ENCODE peak calls at places on chromosomes 16 and 17, in seven cellular contexts. K is AG04450; O is effector memory CD8-positive, alpha-beta T cell; Y is NCI-H2081; A is activated T-helper 1 cell treated with Interleukin-2 at 50 U/mL for 16 hours; S is mucosa of gallbladder; R is activated gamma-delta T cell treated with anti-CD3 and anti-CD28 coated beads, Interleukin-2, amount 50 U/mL, for 16 hours. Q is an unnamed sample.

GRCh38 chr17:7438050-7438614 is 1.2 kb upstream of the FGF11 start:
- DNase-seq in Y (no peak), O (no peak), K (no peak), S (peak; percentile 53), R (no peak), A (no peak), Q (peak; percentile 41)

GRCh38 chr17:72618018-72618509 is 474.4 kb downstream of the SLC39A11 start:
- DNase-seq in S (peak; percentile 89), O (no peak), R (no peak), K (no peak), A (peak; percentile 2), Y (no peak), Q (peak; percentile 61)

GRCh38 chr17:16516594-16517018 is 24.6 kb upstream of the LRRC75A start:
- DNase-seq in O (no peak), K (peak; percentile 29), Y (no peak), R (no peak), A (no peak), S (peak; percentile 16), Q (peak; percentile 65)

GRCh38 chr17:75635610-75636202 is 2.5 kb downstream of the SMIM5 start:
- DNase-seq in S (peak; percentile 72), Y (no peak), R (no peak), K (no peak), O (no peak), A (no peak), Q (no peak)

GRCh38 chr16:48531011-48531962 is 78.7 kb downstream of the N4BP1 start:
- DNase-seq in K (peak; percentile 4), O (no peak), R (no peak), A (no peak), Y (no peak), S (no peak), Q (no peak)

GRCh38 chr16:7449808-7450207 is 117.2 kb downstream of the RBFOX1 start:
- DNase-seq in S (no peak), R (no peak), O (no peak), Y (no peak), K (no peak), A (no peak), Q (no peak)

GRCh38 chr17:30829022-30829421 is 2.7 kb upstream of the ATAD5 start:
- DNase-seq in R (no peak), Y (no peak), S (no peak), O (no peak), K (no peak), A (no peak), Q (no peak)

GRCh38 chr16:31528726-31529397 is 1.2 kb downstream of the AHSP start:
- DNase-seq in K (no peak), R (no peak), A (no peak), S (no peak), Y (no peak), O (no peak), Q (no peak)

GRCh38 chr16:19304670-19305240 is 19.2 kb downstream of the CLEC19A start:
- DNase-seq in Y (no peak), A (no peak), O (no peak), K (no peak), S (no peak), R (no peak), Q (peak; percentile 53)

GRCh38 chr17:76046064-76046463 is 19.0 kb upstream of the EVPL start:
- DNase-seq in A (no peak), O (no peak), R (no peak), Y (no peak), K (no peak), S (no peak), Q (no peak)

GRCh38 chr16:75471723-75472634 is 7.5 kb upstream of the TMEM170A start:
- DNase-seq in O (peak; percentile 28), Y (peak; percentile 46), A (no peak), R (no peak), S (peak; percentile 60), K (peak; percentile 24), Q (peak; percentile 61)

GRCh38 chr17:69117855-69118758 is 23.6 kb downstream of the ABCA6 start:
- DNase-seq in R (no peak), S (no peak), K (no peak), O (no peak), A (no peak), Y (no peak), Q (peak; percentile 70)

GRCh38 chr17:41869426-41869825 is 4.2 kb upstream of the KLHL11 start:
- DNase-seq in Y (no peak), K (no peak), O (no peak), A (no peak), R (no peak), S (no peak), Q (no peak)

GRCh38 chr17:38562215-38562569 is 43.6 kb downstream of the SRCIN1 start:
- DNase-seq in K (no peak), S (no peak), O (no peak), A (no peak), Y (no peak), R (no peak), Q (no peak)

GRCh38 chr17:37273419-37274051 is 102.2 kb upstream of the C17orf78 start:
- DNase-seq in S (no peak), O (no peak), A (no peak), Y (no peak), K (peak; percentile 80), R (no peak), Q (peak; percentile 68)

GRCh38 chr16:86107190-86107589 is 208.2 kb downstream of the IRF8 start:
- DNase-seq in R (no peak), Y (no peak), A (no peak), K (no peak), O (no peak), S (no peak), Q (no peak)